ENCODE peak calls at places on chromosomes 4 and X, in four cellular contexts. U is nucleus accumbens; G is NCI-H1694; R is stimulated activated naive CD8-positive, alpha-beta T cell treated with anti-CD3 and anti-CD28 coated beads, Interleukin-15, Interleukin-2, amounts not matched to agents 100 U/mL and 50 U/mL, for 24 hours. O is an unnamed sample.

GRCh38 chrX:41350150-41350975 is 16.4 kb downstream of the DDX3X start:
- DNase-seq in U (no peak), G (no peak), R (no peak), O (no peak)

GRCh38 chr4:51885371-51885770 is 42.4 kb downstream of the DCUN1D4 start:
- DNase-seq in U (no peak), G (no peak), R (no peak), O (no peak)

GRCh38 chr4:139123910-139124309 is 53.1 kb downstream of the ELF2 start:
- DNase-seq in R (no peak), G (no peak), U (no peak), O (no peak)

GRCh38 chr4:108094131-108094530 is 74.6 kb downstream of the LEF1 start:
- DNase-seq in R (no peak), G (no peak), U (no peak), O (no peak)

GRCh38 chr4:52545099-52546069 is 113.7 kb downstream of the USP46 start:
- DNase-seq in G (peak; percentile 56), R (peak; percentile 63), U (peak; percentile 28), O (peak; percentile 57)

GRCh38 chrX:31366076-31366475 is 294.2 kb upstream of the FTHL17 start:
- DNase-seq in U (no peak), G (no peak), R (no peak), O (no peak)

GRCh38 chr4:97605927-97606326 is 537.3 kb downstream of the STPG2 start:
- DNase-seq in G (no peak), U (no peak), R (no peak), O (no peak)

GRCh38 chr4:160347197-160347596 is 1244.3 kb downstream of the RAPGEF2 start:
- DNase-seq in G (no peak), R (no peak), U (no peak), O (no peak)

GRCh38 chr4:81378398-81378797 is 93.3 kb downstream of the RASGEF1B start:
- DNase-seq in G (no peak), R (no peak), U (no peak), O (no peak)

GRCh38 chr4:139555073-139555704 is 830 bp downstream of the SETD7 start:
- DNase-seq in U (peak; percentile 73), R (peak; percentile 80), G (peak; percentile 52), O (peak; percentile 80)

GRCh38 chr4:6751611-6752485 is 30.7 kb upstream of the KIAA0232 start:
- DNase-seq in U (no peak), R (no peak), G (no peak), O (no peak)

GRCh38 chrX:111006119-111006518 is 89.9 kb upstream of the PAK3 start:
- DNase-seq in G (no peak), R (no peak), U (no peak), O (peak; percentile 53)

GRCh38 chr4:3233391-3234071 is 15.4 kb upstream of the MSANTD1 start:
- DNase-seq in U (no peak), R (no peak), G (no peak), O (no peak)

GRCh38 chrX:71621644-71622346 is 3.5 kb upstream of the CXCR3 start:
- DNase-seq in G (no peak), R (no peak), U (no peak), O (no peak)

GRCh38 chr4:14313757-14314156 is 686.2 kb upstream of the BOD1L1 start:
- DNase-seq in G (no peak), R (no peak), U (no peak), O (no peak)

GRCh38 chr4:183254162-183254561 is 65.9 kb downstream of the CLDN22 start:
- DNase-seq in R (no peak), U (no peak), G (no peak), O (no peak)

GRCh38 chr4:860561-860960 is 34.6 kb upstream of the CPLX1 start:
- DNase-seq in R (no peak), G (no peak), U (no peak), O (no peak)

GRCh38 chrX:40843643-40844042 is 108.3 kb upstream of the MED14 start:
- DNase-seq in R (no peak), U (no peak), G (no peak), O (no peak)

GRCh38 chr4:147933316-147933715 is 201.4 kb downstream of the ARHGAP10 start:
- DNase-seq in U (no peak), R (no peak), G (no peak), O (no peak)

GRCh38 chr4:40963912-40964478 is 214.2 kb downstream of the NSUN7 start:
- DNase-seq in R (no peak), U (no peak), G (no peak), O (no peak)

GRCh38 chr4:25970691-25971427 is 56.8 kb downstream of the SMIM20 start:
- DNase-seq in U (no peak), R (no peak), G (no peak), O (no peak)

GRCh38 chr4:17115546-17115945 is 217.1 kb upstream of the LDB2 start:
- DNase-seq in G (no peak), R (no peak), U (no peak), O (no peak)

GRCh38 chr4:145735330-145735638 is 55.3 kb downstream of the C4orf51 start:
- DNase-seq in G (no peak), U (no peak), R (no peak), O (no peak)

GRCh38 chr4:124650614-124651013 is 61.9 kb downstream of the ANKRD50 start:
- DNase-seq in U (no peak), R (no peak), G (no peak), O (no peak)

GRCh38 chr4:60485279-60485678 is 714.8 kb upstream of the ADGRL3 start:
- DNase-seq in G (no peak), U (no peak), R (no peak), O (no peak)

GRCh38 chrX:46574941-46575381 is 1.4 kb downstream of the CHST7 start:
- DNase-seq in U (no peak), R (peak; percentile 29), G (no peak), O (no peak)

GRCh38 chrX:9980927-9981326 is 13.8 kb downstream of the CLDN34 start:
- DNase-seq in U (no peak), G (no peak), R (no peak), O (peak; percentile 47)

GRCh38 chrX:38754102-38754790 is 47.0 kb upstream of the MID1IP1 start:
- DNase-seq in U (no peak), R (peak; percentile 17), G (peak; percentile 44), O (peak; percentile 32)

GRCh38 chr4:73257995-73258667 is 467 bp downstream of the ANKRD17 start:
- DNase-seq in U (peak; percentile 55), R (no peak), G (no peak), O (peak; percentile 38)

GRCh38 chrX:25084446-25084845 is 68.7 kb upstream of the ARX start:
- DNase-seq in U (no peak), R (no peak), G (peak; percentile 8), O (no peak)

GRCh38 chr4:19135886-19136633 is 1114.5 kb upstream of the LCORL start:
- DNase-seq in R (no peak), U (no peak), G (no peak), O (no peak)

GRCh38 chr4:169975131-169975836 is 50.9 kb downstream of the MFAP3L start:
- DNase-seq in U (no peak), G (no peak), R (no peak), O (no peak)

GRCh38 chr4:186563761-186564160 is 8.4 kb upstream of the MTNR1A start:
- DNase-seq in U (no peak), R (no peak), G (no peak), O (no peak)

GRCh38 chr4:72817012-72817411 is 248.0 kb upstream of the ADAMTS3 start:
- DNase-seq in U (no peak), G (no peak), R (no peak), O (no peak)

GRCh38 chr4:41532880-41533279 is 5.1 kb upstream of the LIMCH1 start:
- DNase-seq in R (no peak), U (no peak), G (no peak), O (no peak)

O was measured in HL-60.